ENCODE peak calls at places on chromosomes 1 and 21, in six cellular contexts. X, C, I, A, E and L are unnamed samples.
A peak's percentile ranks its signal among the peaks of the same experiment; 100 is the strongest.

GRCh38 chr1:58189453-58189852 is 357.1 kb downstream of the OMA1 start:
- DNase-seq in X (no peak), C (no peak), I (no peak), A (no peak), E (no peak), L (no peak)

GRCh38 chr1:20785907-20786309 is 1.2 kb downstream of the HP1BP3 start:
- DNase-seq in X (no peak), C (no peak), I (no peak), A (no peak), E (no peak), L (no peak)

GRCh38 chr1:216566809-216567208 is 143.6 kb upstream of the USH2A start:
- DNase-seq in X (peak; percentile 45), C (no peak), I (peak; percentile 33), A (no peak), E (no peak), L (no peak)

GRCh38 chr1:58748625-58749198 is 35.1 kb downstream of the JUN start:
- DNase-seq in X (no peak), C (no peak), I (no peak), A (no peak), E (no peak), L (no peak)

GRCh38 chr1:14733053-14733778 is 134.7 kb downstream of the KAZN start:
- DNase-seq in X (no peak), C (peak; percentile 85), I (peak; percentile 56), A (no peak), E (peak; percentile 69), L (peak; percentile 88)

GRCh38 chr1:84541679-84542078 is 32.6 kb downstream of the CTBS start:
- DNase-seq in X (no peak), C (no peak), I (no peak), A (no peak), E (no peak), L (no peak)

GRCh38 chr1:28779751-28780150 is 32.2 kb upstream of the OPRD1 start:
- DNase-seq in X (no peak), C (no peak), I (no peak), A (no peak), E (no peak), L (no peak)

GRCh38 chr1:85488126-85488525 is 23.2 kb upstream of the DDAH1 start:
- DNase-seq in X (no peak), C (peak; percentile 65), I (no peak), A (no peak), E (no peak), L (no peak)

GRCh38 chr21:14677023-14677422 is 130.9 kb upstream of the SAMSN1 start:
- DNase-seq in X (no peak), C (no peak), I (no peak), A (no peak), E (no peak), L (no peak)

GRCh38 chr1:209416009-209416408 is 167.5 kb upstream of the CAMK1G start:
- DNase-seq in X (peak; percentile 85), C (peak; percentile 95), I (peak; percentile 60), A (no peak), E (no peak), L (no peak)

GRCh38 chr1:200530551-200531261 is 89.8 kb downstream of the KIF14 start:
- DNase-seq in X (no peak), C (no peak), I (no peak), A (no peak), E (no peak), L (no peak)

GRCh38 chr1:226268421-226269124 is 40.4 kb downstream of the LIN9 start:
- DNase-seq in X (peak; percentile 75), C (no peak), I (peak; percentile 33), A (no peak), E (no peak), L (no peak)

GRCh38 chr1:221667504-221667903 is 74.4 kb downstream of the DUSP10 start:
- DNase-seq in X (peak; percentile 90), C (peak; percentile 12), I (peak; percentile 85), A (no peak), E (no peak), L (no peak)

GRCh38 chr1:92709738-92710137 is 75.2 kb downstream of the EVI5 start:
- DNase-seq in X (peak; percentile 91), C (peak; percentile 66), I (peak; percentile 77), A (no peak), E (no peak), L (no peak)

GRCh38 chr1:3176820-3177219 is 107.8 kb downstream of the PRDM16 start:
- DNase-seq in X (no peak), C (no peak), I (no peak), A (no peak), E (no peak), L (no peak)

GRCh38 chr1:3173113-3173745 is 104.2 kb downstream of the PRDM16 start:
- DNase-seq in X (no peak), C (no peak), I (no peak), A (no peak), E (no peak), L (no peak)

GRCh38 chr1:3174487-3175247 is 105.7 kb downstream of the PRDM16 start:
- DNase-seq in X (no peak), C (no peak), I (no peak), A (no peak), E (no peak), L (no peak)

GRCh38 chr1:3176028-3176427 is 107.0 kb downstream of the PRDM16 start:
- DNase-seq in X (no peak), C (no peak), I (no peak), A (no peak), E (no peak), L (no peak)

DNA sequence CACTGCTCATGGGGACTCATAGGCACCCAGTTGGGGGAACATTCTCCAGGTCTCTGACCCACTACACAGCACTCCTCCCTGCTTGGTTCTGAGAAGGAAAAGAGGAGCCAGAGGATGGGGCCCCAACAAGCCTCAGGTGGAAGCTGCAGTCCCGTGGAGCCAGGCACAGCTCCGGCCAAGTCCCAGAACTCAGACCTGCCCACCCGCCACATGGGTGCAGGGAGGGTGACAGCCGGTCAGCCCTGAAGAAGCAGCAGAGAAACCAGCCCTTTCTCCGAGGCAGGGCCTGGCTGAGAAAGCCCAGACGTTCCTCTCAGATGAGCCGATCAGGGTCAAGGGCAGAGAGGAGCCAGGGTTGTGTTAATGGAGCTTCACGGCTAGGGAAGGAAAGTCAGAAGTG is 106.5 kb downstream of the PRDM16 start:
- DNase-seq in X (no peak), C (no peak), I (no peak), A (no peak), E (no peak), L (no peak)
- H2AFZ ChIP-seq in X (no peak overlapping the region), C (peak overlapping the region; percentile 10), I (no peak overlapping the region), A (no peak overlapping the region), E (no peak overlapping the region), L (no peak overlapping the region)

GRCh38 chr1:100045206-100045605 is 75.4 kb downstream of the SLC35A3 start:
- DNase-seq in X (no peak), C (no peak), I (no peak), A (no peak), E (no peak), L (no peak)

GRCh38 chr1:100053727-100054126 is 79.0 kb downstream of the SASS6 start:
- DNase-seq in X (no peak), C (no peak), I (no peak), A (no peak), E (no peak), L (no peak)

GRCh38 chr1:100053119-100053518 is 79.6 kb downstream of the SASS6 start:
- DNase-seq in X (no peak), C (no peak), I (no peak), A (no peak), E (no peak), L (no peak)

GRCh38 chr1:100051893-100052292 is 80.8 kb downstream of the SASS6 start:
- DNase-seq in X (no peak), C (peak; percentile 59), I (no peak), A (no peak), E (no peak), L (no peak)

DNA sequence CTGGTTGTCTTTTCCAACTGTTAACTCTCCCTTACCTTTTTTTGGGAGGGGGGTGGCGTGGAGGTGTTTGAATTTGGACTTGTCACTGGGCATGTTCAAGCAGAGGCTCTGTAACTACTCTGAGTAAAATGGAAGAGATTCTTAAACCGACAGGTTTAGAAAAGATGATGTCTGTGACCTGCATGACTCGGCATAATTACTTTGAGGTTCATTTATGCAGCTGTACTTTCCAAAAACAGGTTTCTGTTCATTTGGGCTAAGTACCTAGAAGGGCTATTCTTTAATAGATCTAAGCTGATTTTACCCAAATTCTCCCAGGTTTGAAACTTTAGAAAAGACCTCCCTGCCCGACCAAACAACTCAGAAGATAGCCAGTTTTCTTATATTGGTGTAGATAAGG is 80.3 kb downstream of the SLC35A3 start:
- DNase-seq in X (no peak), C (no peak), I (no peak), A (no peak), E (no peak), L (no peak)
- H3K27ac ChIP-seq in X (peak overlapping the region; percentile 56), C (no peak overlapping the region), I (no peak overlapping the region), A (no peak overlapping the region), E (peak overlapping the region; percentile 14), L (no peak overlapping the region)

GRCh38 chr1:44807364-44808062 is 362 bp upstream of the DYNLT4 start:
- DNase-seq in X (peak; percentile 99), C (peak; percentile 99), I (peak; percentile 100), A (peak; percentile 90), E (no peak), L (peak; percentile 97)

GRCh38 chr1:44810101-44810761 is 1.9 kb downstream of the BTBD19 start:
- DNase-seq in X (no peak), C (peak; percentile 0), I (peak; percentile 40), A (no peak), E (no peak), L (peak; percentile 24)

GRCh38 chr1:44808938-44809917 is 905 bp downstream of the BTBD19 start:
- DNase-seq in X (peak; percentile 82), C (peak; percentile 33), I (peak; percentile 90), A (no peak), E (no peak), L (peak; percentile 43)

GRCh38 chr1:44806704-44807363 is at the start of gene DYNLT4:
- DNase-seq in X (no peak), C (no peak), I (no peak), A (no peak), E (no peak), L (no peak)

DNA sequence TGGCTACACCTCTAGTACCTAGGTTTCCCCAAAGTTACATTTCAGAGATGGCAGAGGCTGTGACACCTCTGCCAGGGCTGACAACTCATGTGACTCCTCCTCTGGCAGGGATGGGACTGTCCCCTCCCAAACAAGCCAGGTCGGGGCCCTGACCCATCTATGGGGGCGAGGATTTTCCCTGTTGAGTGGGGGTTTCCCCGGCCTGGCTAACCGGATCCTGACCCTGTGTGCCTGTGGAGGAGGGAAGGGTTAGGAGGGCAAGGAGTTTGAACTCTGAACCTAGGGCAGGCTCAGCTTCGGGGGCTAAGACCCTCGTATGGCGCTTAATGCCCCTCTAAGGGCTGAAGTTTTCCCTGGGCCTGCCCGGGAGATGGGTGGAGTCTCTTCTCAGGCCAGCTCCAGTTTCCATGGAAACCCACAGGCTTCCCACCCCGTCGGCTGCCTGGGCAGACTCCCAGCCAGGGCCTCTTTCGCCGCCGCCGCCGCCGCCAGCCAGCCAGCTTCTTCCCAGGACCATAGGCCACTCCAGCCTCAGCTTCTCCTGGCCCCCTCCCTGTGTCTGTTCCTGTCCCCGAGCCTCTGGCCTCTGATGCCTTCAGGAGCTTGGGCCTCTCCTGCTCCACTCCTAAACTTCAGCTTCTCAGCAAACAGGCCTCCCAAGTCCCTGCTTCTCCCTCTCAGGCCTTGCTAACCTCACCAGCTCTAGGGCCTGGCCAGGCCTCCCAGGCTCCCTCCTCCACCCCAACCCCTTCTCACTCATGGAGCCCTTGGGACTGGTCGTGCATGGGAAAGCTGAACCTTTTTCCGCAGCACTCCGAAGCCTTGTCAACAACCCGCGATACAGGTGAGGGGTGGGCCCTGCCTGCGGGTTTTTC is at the start of gene BTBD19:
- DNase-seq in X (peak; percentile 91), C (peak; percentile 84), I (peak; percentile 96), A (no peak), E (peak; percentile 84), L (peak; percentile 88)
- H2BK120ac ChIP-seq in X (peak within 1 kb of the TSS; percentile 98), C (peak within 1 kb of the TSS; percentile 80), I (peak within 1 kb of the TSS; percentile 100), A (peak within 1 kb of the TSS; percentile 58), E (peak within 1 kb of the TSS; percentile 71), L (peak within 1 kb of the TSS; percentile 82)

GRCh38 chr1:39408641-39409054 is 82.8 kb upstream of the BMP8A start:
- DNase-seq in X (peak; percentile 92), C (peak; percentile 92), I (peak; percentile 96), A (peak; percentile 95), E (peak; percentile 93), L (peak; percentile 98)
- H2AFZ ChIP-seq in X (peak overlapping the region; percentile 88), C (no peak overlapping the region), I (peak overlapping the region; percentile 33), A (peak overlapping the region; percentile 91), E (no peak overlapping the region), L (no peak overlapping the region)